ENCODE peak calls at places on chromosome 22, in nine cellular contexts. I, R, L, T, H, Q, B, S and U are unnamed samples.

GRCh38 chr22:41976070-41976901 is 7.0 kb downstream of the SEPTIN3 start:
- DNase-seq in H (no peak), L (no peak), R (no peak), I (no peak), S (peak; percentile 34), B (peak; percentile 27), Q (peak; percentile 68), T (peak; percentile 47), U (no peak)

GRCh38 chr22:44392446-44392921 is 79.7 kb upstream of the SHISAL1 start:
- DNase-seq in H (no peak), B (no peak), L (peak; percentile 5), Q (no peak), R (no peak), S (peak; percentile 3), T (no peak), I (no peak), U (no peak)

GRCh38 chr22:19806213-19807160 is 45.9 kb downstream of the TBX1 start:
- DNase-seq in S (peak; percentile 15), H (no peak), R (no peak), T (peak; percentile 92), B (no peak), Q (peak; percentile 16), L (peak; percentile 23), I (peak; percentile 19), U (no peak)

GRCh38 chr22:40405178-40406062 is 35.0 kb downstream of the SGSM3 start:
- DNase-seq in T (no peak), B (no peak), R (no peak), I (no peak), Q (no peak), S (no peak), L (no peak), H (no peak), U (no peak)

GRCh38 chr22:44019846-44020245 is 4.3 kb upstream of the PARVB start:
- DNase-seq in I (no peak), Q (no peak), L (no peak), H (no peak), B (peak; percentile 48), T (no peak), S (peak; percentile 45), R (no peak), U (no peak)

GRCh38 chr22:20981787-20982562 is at the start of gene LZTR1:
- DNase-seq in T (peak; percentile 86), L (peak; percentile 84), R (peak; percentile 85), H (peak; percentile 88), S (peak; percentile 83), Q (peak; percentile 91), B (peak; percentile 88), I (peak; percentile 82), U (peak; percentile 76)

GRCh38 chr22:48188211-48188845 is 1425.9 kb downstream of the TBC1D22A start:
- DNase-seq in B (no peak), H (no peak), T (no peak), L (no peak), Q (peak; percentile 67), R (no peak), S (no peak), I (peak; percentile 17), U (no peak)

GRCh38 chr22:26922804-26923203 is 265.4 kb downstream of the MIAT start:
- DNase-seq in S (no peak), Q (peak; percentile 63), H (no peak), I (no peak), L (no peak), B (no peak), R (no peak), T (no peak), U (no peak)

GRCh38 chr22:29979645-29980303 is 96.8 kb downstream of the MTMR3 start:
- DNase-seq in R (no peak), I (no peak), B (no peak), Q (no peak), H (no peak), T (no peak), L (no peak), S (no peak), U (no peak)

GRCh38 chr22:46764140-46764680 is 1.8 kb downstream of the TBC1D22A start:
- DNase-seq in L (no peak), R (no peak), I (no peak), B (no peak), Q (no peak), S (no peak), H (no peak), T (no peak), U (no peak)

GRCh38 chr22:46761539-46762237 is 762 bp upstream of the TBC1D22A start:
- DNase-seq in H (no peak), T (no peak), I (no peak), R (no peak), Q (no peak), L (no peak), S (no peak), B (no peak), U (no peak)

GRCh38 chr22:46763051-46763705 is 728 bp downstream of the TBC1D22A start:
- DNase-seq in T (peak; percentile 68), H (peak; percentile 57), I (peak; percentile 8), B (no peak), L (no peak), Q (no peak), R (peak; percentile 23), S (peak; percentile 58), U (peak; percentile 20)

GRCh38 chr22:46761017-46761416 is 1.4 kb upstream of the TBC1D22A start:
- DNase-seq in L (no peak), I (no peak), R (no peak), T (no peak), Q (no peak), S (no peak), B (no peak), H (no peak), U (no peak)

DNA sequence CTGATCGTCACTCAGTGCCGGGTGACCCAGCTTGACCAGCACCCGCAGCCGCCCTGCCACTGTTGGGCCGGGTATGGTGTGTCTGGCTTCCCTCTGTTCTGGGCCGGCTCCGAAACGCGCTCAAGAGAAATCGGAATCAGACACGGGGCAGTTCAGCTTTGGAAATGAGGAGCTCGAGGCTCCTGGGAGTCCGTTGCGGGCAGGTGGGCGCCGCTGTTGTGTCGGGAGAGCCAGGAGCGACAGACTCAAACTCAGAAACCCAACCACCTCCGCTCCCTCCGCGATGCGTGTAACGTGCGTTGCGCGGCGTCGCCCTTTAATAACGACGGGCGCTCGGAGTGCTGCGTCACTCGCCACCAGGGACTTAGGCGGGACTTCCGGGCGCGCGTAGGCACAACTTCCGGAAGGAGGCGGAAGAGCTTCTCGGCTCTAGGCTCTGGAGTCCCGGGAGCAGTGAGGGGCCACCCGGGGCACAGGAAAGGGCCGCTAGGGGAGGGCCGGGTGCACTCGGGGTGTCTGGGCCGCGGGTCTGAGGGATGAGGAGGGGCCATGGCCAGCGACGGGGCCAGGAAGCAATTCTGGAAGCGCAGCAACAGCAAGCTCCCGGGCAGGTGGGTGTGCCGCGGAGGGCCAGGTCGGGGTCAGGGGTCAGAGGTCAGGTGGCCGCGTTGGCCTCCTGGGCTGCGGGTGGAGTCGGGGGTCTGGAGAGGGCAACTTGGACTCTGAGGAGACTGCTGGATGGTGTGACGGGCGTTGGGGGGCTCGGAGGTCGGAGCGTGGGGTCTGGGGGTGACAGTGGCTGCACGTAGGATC is at the start of gene TBC1D22A:
- DNase-seq in Q (peak; percentile 97), I (peak; percentile 92), B (peak; percentile 95), R (peak; percentile 95), H (peak; percentile 94), T (peak; percentile 96), L (peak; percentile 95), S (peak; percentile 96), U (peak; percentile 91)
- TF ChIP-seq CTCF in Q (no peak), I (no peak), B (peak; percentile 7), R (no peak), H (no peak), T (peak; percentile 55), L (no peak), S (no peak), U (no peak)

GRCh38 chr22:22818861-22819855 is 68.5 kb upstream of the IGLL5 start:
- DNase-seq in B (no peak), L (no peak), T (peak; percentile 37), I (no peak), Q (no peak), H (no peak), R (no peak), S (no peak), U (no peak)
- H3K4me3 ChIP-seq in B (no peak overlapping the region), L (no peak overlapping the region), T (no peak overlapping the region), I (no peak overlapping the region), Q (no peak overlapping the region), H (no peak overlapping the region), R (no peak overlapping the region), S (no peak overlapping the region), U (no peak overlapping the region)

GRCh38 chr22:24355574-24355973 is 71.8 kb upstream of the ADORA2A start:
- DNase-seq in R (peak; percentile 28), T (no peak), B (no peak), Q (no peak), I (no peak), S (no peak), L (no peak), H (no peak), U (no peak)

DNA sequence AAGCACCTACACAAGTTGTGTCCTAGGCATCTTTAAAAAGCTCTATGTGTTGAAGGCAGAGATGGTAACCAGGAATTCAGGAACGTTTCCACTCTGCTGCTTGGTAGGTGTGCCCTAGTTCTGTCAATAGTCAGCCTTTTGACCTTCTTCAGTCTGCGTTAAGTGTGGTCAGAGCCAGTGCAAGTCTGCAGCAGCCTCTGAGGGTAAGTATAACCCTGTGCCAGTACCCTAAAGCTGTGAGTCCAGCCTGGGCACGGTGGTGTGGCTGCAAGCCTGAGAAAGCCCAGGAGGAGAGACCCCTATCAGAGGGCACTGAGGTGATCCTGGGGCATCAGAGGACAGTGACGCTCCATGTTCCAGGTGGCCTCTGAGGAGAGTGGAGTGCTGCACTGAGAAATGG is 76.8 kb upstream of the ADORA2A start:
- DNase-seq in Q (no peak), H (no peak), T (no peak), B (no peak), L (no peak), I (no peak), S (no peak), R (no peak), U (no peak)
- TF ChIP-seq CTCF in Q (no peak), H (no peak), T (no peak), B (no peak), L (no peak), I (no peak), S (no peak), R (no peak), U (no peak)

GRCh38 chr22:45418056-45418769 is 4.7 kb downstream of the RIBC2 start:
- DNase-seq in I (no peak), S (no peak), R (no peak), L (no peak), T (no peak), Q (no peak), H (no peak), B (no peak), U (no peak)

GRCh38 chr22:45418770-45419138 is 5.3 kb downstream of the RIBC2 start:
- DNase-seq in B (no peak), R (no peak), S (no peak), T (no peak), I (no peak), L (no peak), H (no peak), Q (no peak), U (no peak)

GRCh38 chr22:45407793-45408192 is 5.6 kb downstream of the SMC1B start:
- DNase-seq in R (no peak), I (no peak), L (no peak), H (no peak), T (no peak), Q (no peak), B (no peak), S (no peak), U (no peak)

GRCh38 chr22:45413368-45414211 is at the start of the genes RIBC2 and SMC1B:
- DNase-seq in T (peak; percentile 80), R (peak; percentile 79), B (peak; percentile 66), I (peak; percentile 75), H (peak; percentile 79), S (peak; percentile 74), L (peak; percentile 75), Q (peak; percentile 90), U (peak; percentile 79)

GRCh38 chr22:45413013-45413367 is 409 bp downstream of the SMC1B start:
- DNase-seq in Q (no peak), S (no peak), T (no peak), I (no peak), R (no peak), H (no peak), L (no peak), B (no peak), U (no peak)
- H3K4me3 ChIP-seq in Q (no peak overlapping the region), S (peak overlapping the region; percentile 48), T (no peak overlapping the region), I (no peak overlapping the region), R (no peak overlapping the region), H (no peak overlapping the region), L (no peak overlapping the region), B (no peak overlapping the region), U (no peak overlapping the region)